ENCODE peak calls at places on chromosomes 2 and 18, in nine cellular contexts. F is CD8-positive, alpha-beta T cell; V is adrenal gland; J is heart left ventricle; B is right lobe of liver; U is tibial nerve; R is heart right ventricle; N is SK-N-SH; I is endodermal cell. T is an unnamed sample.

GRCh38 chr2:26541401-26542193 is 63.7 kb upstream of the OTOF start:
- DNase-seq in F (no peak), J (no peak), I (peak; percentile 6), N (no peak), R (no peak), B (no peak), U (no peak), V (no peak), T (no peak)

GRCh38 chr18:54269924-54270844 is 867 bp downstream of the POLI start:
- DNase-seq in I (peak; percentile 90), R (no peak), N (peak; percentile 65), V (peak; percentile 67), U (peak; percentile 18), J (peak; percentile 68), F (no peak), B (peak; percentile 65), T (peak; percentile 82)

GRCh38 chr2:48328972-48329723 is 200.8 kb upstream of the STON1 start:
- DNase-seq in R (no peak), U (no peak), I (no peak), V (no peak), N (peak; percentile 29), J (no peak), F (no peak), B (no peak), T (no peak)

GRCh38 chr2:27428213-27428977 is at the start of gene NRBP1:
- DNase-seq in R (peak; percentile 96), F (peak; percentile 87), J (peak; percentile 92), N (peak; percentile 99), B (peak; percentile 95), I (peak; percentile 96), U (peak; percentile 89), V (peak; percentile 88), T (peak; percentile 93)

GRCh38 chr2:109339519-109339991 is 210.6 kb downstream of the SH3RF3 start:
- DNase-seq in I (no peak), F (no peak), J (no peak), N (no peak), V (no peak), U (no peak), B (no peak), R (no peak), T (peak; percentile 60)

GRCh38 chr2:11097038-11097720 is 58.1 kb upstream of the SLC66A3 start:
- DNase-seq in J (peak; percentile 40), R (peak; percentile 62), N (no peak), F (no peak), B (no peak), I (no peak), U (no peak), V (no peak), T (no peak)

GRCh38 chr2:34547340-34547739 is 948.2 kb upstream of the FAM98A start:
- DNase-seq in N (no peak), R (no peak), I (peak; percentile 44), U (no peak), F (no peak), B (no peak), J (no peak), V (no peak), T (no peak)

GRCh38 chr2:236747426-236747825 is 177.8 kb downstream of the ACKR3 start:
- DNase-seq in I (no peak), J (no peak), R (no peak), B (no peak), V (no peak), U (no peak), N (no peak), F (no peak), T (no peak)

GRCh38 chr2:208346756-208347155 is 59.8 kb upstream of the PTH2R start:
- DNase-seq in F (no peak), V (no peak), B (no peak), I (no peak), U (no peak), N (no peak), R (no peak), J (no peak), T (no peak)

GRCh38 chr2:181178823-181179412 is 198.5 kb downstream of the UBE2E3 start:
- DNase-seq in R (no peak), F (no peak), N (peak; percentile 8), B (no peak), V (no peak), I (peak; percentile 78), U (no peak), J (no peak), T (no peak)

GRCh38 chr2:207632575-207633492 is 7.6 kb upstream of the METTL21A start:
- DNase-seq in N (no peak), U (no peak), R (no peak), J (no peak), I (no peak), B (no peak), F (no peak), V (peak; percentile 22), T (no peak)

GRCh38 chr18:23888880-23889279 is 125.7 kb upstream of the TTC39C start:
- DNase-seq in J (no peak), N (no peak), F (no peak), V (no peak), R (no peak), B (no peak), U (no peak), I (no peak), T (no peak)
- H3K4me1 ChIP-seq in J (peaks cover 12% of the 10 kb centered on the region), N (peaks cover 6% of the 10 kb centered on the region), F (peaks cover 16% of the 10 kb centered on the region), V (peaks cover 14% of the 10 kb centered on the region), R (no peaks in the 10 kb centered on the region), B (no peaks in the 10 kb centered on the region), U (no peaks in the 10 kb centered on the region), I (no peaks in the 10 kb centered on the region), T (no peaks in the 10 kb centered on the region)

DNA sequence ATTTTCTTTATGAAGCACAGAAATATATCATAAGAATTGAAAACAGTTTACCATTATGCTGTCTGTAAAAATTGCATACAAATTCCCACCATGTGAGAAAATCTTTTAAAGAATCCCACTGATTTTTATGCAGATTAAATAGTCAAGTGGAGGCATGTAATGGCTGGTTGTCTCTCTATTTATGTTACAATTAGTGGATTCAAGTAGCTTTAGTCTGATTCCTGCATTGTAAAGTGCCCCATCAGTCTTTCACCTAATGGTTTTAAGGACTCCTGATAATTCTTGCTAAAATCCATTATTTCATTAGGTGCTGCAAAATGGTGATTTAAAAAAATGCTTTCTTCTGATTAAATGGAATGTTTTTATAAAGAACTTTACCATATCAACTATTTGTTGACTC is 148.4 kb upstream of the MYO3B start:
- DNase-seq in F (no peak), R (no peak), U (no peak), V (no peak), B (no peak), I (no peak), J (no peak), N (no peak), T (no peak)
- H3K4me3 ChIP-seq in F (no peak overlapping the region), R (no peak overlapping the region), U (no peak overlapping the region), V (no peak overlapping the region), B (no peak overlapping the region), I (peak overlapping the region; percentile 3), J (no peak overlapping the region), N (no peak overlapping the region), T (no peak overlapping the region)

GRCh38 chr2:216991563-216991962 is 131.7 kb upstream of the TNP1 start:
- DNase-seq in I (no peak), N (peak; percentile 62), R (peak; percentile 46), J (peak; percentile 38), F (no peak), V (no peak), B (no peak), U (no peak), T (no peak)
- TF ChIP-seq CTCF in I (no peak), N (no peak), R (no peak), J (no peak), F (no peak), V (no peak), B (no peak), U (no peak), T (no peak)

DNA sequence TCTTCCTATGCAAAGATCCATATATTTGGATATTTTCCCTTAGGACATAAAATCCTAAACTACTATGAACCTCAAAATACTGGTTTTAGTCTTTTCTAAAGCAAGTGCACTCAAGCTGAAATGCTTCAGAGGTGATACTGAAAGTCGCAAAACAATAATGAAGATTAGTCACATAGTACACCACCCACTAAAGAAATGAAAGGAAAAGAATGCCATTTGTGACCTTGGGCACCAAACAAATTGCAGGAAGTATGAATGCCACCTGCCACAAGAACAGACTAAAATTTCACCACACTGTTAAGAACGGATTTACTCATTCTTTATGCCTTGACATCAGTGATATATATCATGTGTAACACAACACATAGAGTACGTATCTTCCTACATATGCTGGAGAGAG is 161.5 kb downstream of the ZNF521 start:
- DNase-seq in F (no peak), R (no peak), N (no peak), B (no peak), J (no peak), U (no peak), V (peak; percentile 29), I (no peak), T (no peak)
- H3K4me1 ChIP-seq in F (no peaks in the 10 kb centered on the region), R (no peaks in the 10 kb centered on the region), N (peaks cover 4% of the 10 kb centered on the region), B (no peaks in the 10 kb centered on the region), J (peaks cover 2% of the 10 kb centered on the region), U (no peaks in the 10 kb centered on the region), V (no peaks in the 10 kb centered on the region), I (no peaks in the 10 kb centered on the region), T (no peaks in the 10 kb centered on the region)

T was measured in left lung.